ENCODE peak calls at places on chromosomes 4 and X, in seven cellular contexts. K is endodermal cell, U is cardiac muscle cell, D is K562, L is heart right ventricle, O is psoas muscle, M is suprapubic skin. I is an unnamed sample.

GRCh38 chr4:145782756-145783155 is 102.8 kb downstream of the C4orf51 start:
- DNase-seq in U (no peak), L (no peak), K (no peak), M (no peak), O (no peak), D (no peak), I (no peak)

GRCh38 chr4:13627185-13627605 is 330 bp downstream of the BOD1L1 start:
- DNase-seq in D (no peak), M (no peak), U (no peak), L (peak), K (no peak), O (peak), I (no peak)

GRCh38 chrX:107851215-107851614 is 25.5 kb downstream of the MID2 start:
- DNase-seq in O (no peak), K (no peak), M (no peak), D (no peak), U (peak), L (no peak), I (no peak)

GRCh38 chr4:182704903-182705302 is 212.3 kb downstream of the DCTD start:
- DNase-seq in K (no peak), O (no peak), M (no peak), L (no peak), U (no peak), D (no peak), I (no peak)

GRCh38 chr4:41258783-41259182 is 2.1 kb downstream of the UCHL1 start:
- DNase-seq in U (peak), M (no peak), L (no peak), D (no peak), K (peak), O (no peak), I (no peak)

GRCh38 chr4:56048621-56049427 is 100.1 kb downstream of the CEP135 start:
- DNase-seq in K (peak), U (peak), L (peak), O (no peak), M (no peak), D (peak), I (no peak)

GRCh38 chr4:14386196-14386595 is 616.1 kb upstream of the CPEB2 start:
- DNase-seq in K (no peak), M (no peak), U (no peak), D (no peak), L (no peak), O (no peak), I (no peak)

GRCh38 chr4:1377606-1378261 is 28.5 kb downstream of the NKX1-1 start:
- DNase-seq in K (peak), U (no peak), M (no peak), L (peak), D (no peak), O (no peak), I (no peak)

GRCh38 chr4:101169044-101170014 is 178.0 kb downstream of the PPP3CA start:
- DNase-seq in M (no peak), K (peak), O (peak), U (peak), D (peak), L (no peak), I (peak)

GRCh38 chrX:80929251-80929650 is 119.6 kb upstream of the BRWD3 start:
- DNase-seq in O (no peak), L (no peak), D (no peak), U (no peak), M (no peak), K (no peak), I (no peak)

GRCh38 chrX:13180807-13181206 is 136.4 kb upstream of the FAM9C start:
- DNase-seq in K (no peak), L (no peak), O (no peak), U (peak), D (no peak), M (no peak), I (no peak)

GRCh38 chr4:1011022-1011694 is at the start of gene FGFRL1:
- DNase-seq in L (peak), D (peak), U (peak), O (peak), K (peak), M (peak), I (peak)

GRCh38 chrX:119690921-119691716 is 1.8 kb downstream of the SEPTIN6 start:
- DNase-seq in M (no peak), L (no peak), U (peak), D (peak), O (no peak), K (no peak), I (no peak)

GRCh38 chrX:139121616-139122286 is 408.8 kb upstream of the F9 start:
- DNase-seq in U (no peak), D (no peak), L (no peak), K (no peak), M (no peak), O (no peak), I (no peak)

GRCh38 chr4:141543176-141543575 is 93.2 kb upstream of the IL15 start:
- DNase-seq in L (no peak), K (no peak), O (no peak), U (no peak), D (no peak), M (no peak), I (no peak)

GRCh38 chrX:11648705-11649519 is 16.8 kb downstream of the ARHGAP6 start:
- DNase-seq in D (no peak), L (no peak), U (no peak), O (peak), K (no peak), M (no peak), I (no peak)

GRCh38 chr4:184746532-184746870 is 12.6 kb upstream of the CENPU start:
- DNase-seq in D (no peak), L (no peak), U (peak), O (no peak), K (peak), M (no peak), I (peak)

GRCh38 chr4:15233626-15234025 is 194.2 kb upstream of the C1QTNF7 start:
- DNase-seq in D (no peak), M (no peak), L (no peak), O (no peak), U (no peak), K (no peak), I (no peak)

GRCh38 chr4:40316333-40316781 is 18.8 kb upstream of the CHRNA9 start:
- DNase-seq in U (peak), M (no peak), K (no peak), L (no peak), D (no peak), O (no peak), I (no peak)

GRCh38 chrX:261167-261857 is 19.9 kb upstream of the PLCXD1 start:
- DNase-seq in L (peak), D (no peak), K (peak), U (peak), O (peak), M (peak), I (peak)

GRCh38 chr4:33395731-33396485 is 2675.7 kb downstream of the PCDH7 start:
- DNase-seq in U (no peak), M (no peak), K (no peak), L (no peak), D (no peak), O (no peak), I (no peak)

GRCh38 chr4:182238355-182238931 is 4.8 kb upstream of the TENM3 start:
- DNase-seq in O (no peak), K (peak), U (no peak), M (no peak), L (no peak), D (no peak), I (no peak)

GRCh38 chrX:101493225-101493624 is 8.0 kb downstream of the ARMCX4 start:
- DNase-seq in D (no peak), M (no peak), O (peak), U (no peak), K (no peak), L (no peak), I (no peak)

GRCh38 chr4:167826281-167826680 is 266.1 kb upstream of the ANXA10 start:
- DNase-seq in L (no peak), M (no peak), U (peak), O (no peak), D (no peak), K (no peak), I (no peak)

GRCh38 chr4:101651778-101652177 is 138.8 kb upstream of the BANK1 start:
- DNase-seq in K (no peak), U (no peak), L (peak), M (no peak), D (no peak), O (peak), I (no peak)

GRCh38 chr4:47741200-47741599 is 96.7 kb downstream of the CORIN start:
- DNase-seq in K (no peak), O (no peak), M (no peak), D (no peak), L (no peak), U (peak), I (no peak)

GRCh38 chr4:55369968-55370367 is 23.9 kb downstream of the SRD5A3 start:
- DNase-seq in D (no peak), K (no peak), M (no peak), U (no peak), L (no peak), O (no peak), I (no peak)

GRCh38 chrX:48833531-48834138 is 1.8 kb downstream of the PCSK1N start:
- DNase-seq in K (no peak), L (no peak), U (no peak), M (no peak), O (no peak), D (no peak), I (no peak)

GRCh38 chr4:40462326-40462725 is 127.2 kb downstream of the CHRNA9 start:
- DNase-seq in L (no peak), K (no peak), O (no peak), M (no peak), D (no peak), U (no peak), I (no peak)

GRCh38 chrX:106898462-106898861 is 4.7 kb downstream of the RIPPLY1 start:
- DNase-seq in L (no peak), M (no peak), D (peak), O (no peak), U (peak), K (no peak), I (no peak)

GRCh38 chr4:176635372-176636261 is 157.1 kb downstream of the VEGFC start:
- DNase-seq in U (peak), K (no peak), O (no peak), D (no peak), M (no peak), L (no peak), I (no peak)

GRCh38 chrX:12241026-12241425 is 102.8 kb downstream of the FRMPD4 start:
- DNase-seq in U (peak), M (no peak), D (no peak), O (no peak), L (no peak), K (no peak), I (no peak)

GRCh38 chr4:98945297-98945850 is 16.4 kb upstream of the EIF4E start:
- DNase-seq in L (no peak), M (no peak), K (no peak), D (no peak), O (no peak), U (peak), I (no peak)

GRCh38 chr4:76252271-76252653 is 741 bp downstream of the FAM47E start:
- DNase-seq in U (no peak), O (no peak), K (no peak), M (no peak), D (no peak), L (no peak), I (no peak)

GRCh38 chr4:168908859-168909390 is 101.1 kb downstream of the CBR4 start:
- DNase-seq in U (peak), L (no peak), O (no peak), M (no peak), D (no peak), K (no peak), I (no peak)

GRCh38 chrX:155819966-155820491 is 61.1 kb upstream of the VAMP7 start:
- DNase-seq in U (peak), M (no peak), O (peak), L (no peak), K (peak), D (peak), I (peak)

GRCh38 chr4:6379787-6380745 is 92.3 kb downstream of the PPP2R2C start:
- DNase-seq in U (no peak), M (no peak), K (no peak), D (no peak), O (peak), L (no peak), I (no peak)
- H3K27ac ChIP-seq in U (no peak), M (no peak), K (no peak), D (no peak), O (no peak), L (no peak), I (no peak)

GRCh38 chrX:132364313-132364712 is 124.5 kb downstream of the MBNL3 start:
- DNase-seq in M (no peak), D (no peak), U (no peak), O (no peak), L (no peak), K (no peak), I (no peak)
- TF ChIP-seq CTCF in M (no peak), D (no peak), U (no peak), O (no peak), L (no peak), K (no peak), I (no peak)

DNA sequence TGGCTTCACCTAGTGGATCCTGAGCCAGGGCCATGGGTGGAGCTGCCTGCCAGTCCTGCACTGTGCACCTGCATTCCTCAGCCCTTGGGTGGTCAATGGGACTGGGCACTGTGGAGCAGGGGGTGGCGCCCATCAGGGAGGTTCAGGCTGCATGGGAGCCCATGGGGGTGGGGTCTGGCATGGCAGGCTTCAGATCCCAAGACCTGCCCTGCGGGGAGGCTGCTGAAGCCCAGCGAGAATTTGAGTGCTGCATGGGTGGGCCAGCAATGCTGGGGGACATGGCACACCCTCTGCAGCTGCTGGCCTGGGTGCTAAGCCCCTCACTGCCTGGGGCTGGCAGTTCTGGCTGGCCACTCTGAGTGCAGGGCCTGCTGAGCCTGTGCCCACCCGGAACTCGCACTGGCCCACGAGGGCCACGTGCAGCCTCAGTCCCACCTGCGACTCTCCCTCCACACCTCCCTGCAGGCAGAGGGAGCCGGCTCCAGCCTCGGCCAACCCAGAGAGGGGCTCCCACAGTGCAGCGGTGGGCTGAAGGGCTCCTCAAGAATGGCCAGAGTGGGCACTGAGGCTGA is 270.0 kb downstream of the CENPC start:
- DNase-seq in O (no peak), L (no peak), K (no peak), U (no peak), D (no peak), M (no peak), I (no peak)
- H3K4me3 ChIP-seq in O (no peak), L (no peak), K (no peak), U (no peak), D (no peak), M (no peak), I (no peak)

GRCh38 chr4:113584407-113585150 is 177.0 kb downstream of the CAMK2D start:
- DNase-seq in K (peak), U (peak), D (peak), L (no peak), M (no peak), O (peak), I (no peak)
- H3K27ac ChIP-seq in K (peak), U (peak), D (peak), L (peak), M (no peak), O (peak), I (peak)

GRCh38 chr4:21769404-21770147 is 179.0 kb downstream of the KCNIP4 start:
- DNase-seq in O (no peak), D (no peak), M (no peak), K (no peak), L (no peak), U (peak), I (no peak)

GRCh38 chr4:21763865-21764264 is 184.7 kb downstream of the KCNIP4 start:
- DNase-seq in M (no peak), D (no peak), O (no peak), U (no peak), K (no peak), L (no peak), I (no peak)

GRCh38 chr4:21768349-21769310 is 179.9 kb downstream of the KCNIP4 start:
- DNase-seq in U (peak), O (no peak), D (peak), M (no peak), K (no peak), L (no peak), I (no peak)

GRCh38 chr4:21765810-21766407 is 182.7 kb downstream of the KCNIP4 start:
- DNase-seq in K (peak), U (peak), D (peak), M (no peak), L (no peak), O (no peak), I (no peak)
- TF ChIP-seq CTCF in K (peak), U (peak), D (no peak), M (peak), L (peak), O (peak), I (peak)